ENCODE peak calls at places on chromosomes 4 and X, in four cellular contexts. Z is transverse colon, S is A549, W is tibial nerve. H is an unnamed sample.

GRCh38 chr4:5839751-5840674 is 52.9 kb downstream of the CRMP1 start:
- DNase-seq in W (peak), Z (peak), S (no peak), H (no peak)

GRCh38 chrX:25343060-25343459 is 327.3 kb upstream of the ARX start:
- DNase-seq in S (no peak), W (no peak), Z (no peak), H (no peak)

GRCh38 chr4:10180927-10181744 is 64.5 kb upstream of the WDR1 start:
- DNase-seq in S (no peak), Z (no peak), W (no peak), H (no peak)

GRCh38 chr4:98332017-98332416 is 70.8 kb downstream of the RAP1GDS1 start:
- DNase-seq in W (no peak), S (no peak), Z (no peak), H (no peak)

GRCh38 chr4:183257808-183258207 is 62.3 kb downstream of the CLDN22 start:
- DNase-seq in Z (no peak), W (no peak), S (no peak), H (no peak)

GRCh38 chr4:99436976-99437655 is 2.0 kb upstream of the ADH7 start:
- DNase-seq in Z (no peak), W (no peak), S (no peak), H (no peak)

GRCh38 chr4:127251423-127251822 is 381.3 kb upstream of the INTU start:
- DNase-seq in Z (no peak), W (no peak), S (no peak), H (no peak)

GRCh38 chr4:45033676-45034410 is 307.5 kb upstream of the GNPDA2 start:
- DNase-seq in W (no peak), Z (no peak), S (no peak), H (no peak)

GRCh38 chr4:113919145-113919544 is 60.3 kb downstream of the ARSJ start:
- DNase-seq in Z (no peak), W (no peak), S (no peak), H (no peak)

GRCh38 chrX:38095971-38096529 is 89.7 kb downstream of the SYTL5 start:
- DNase-seq in Z (no peak), W (no peak), S (peak), H (no peak)

GRCh38 chr4:184688447-184688846 is 38.9 kb downstream of the PRIMPOL start:
- DNase-seq in S (peak), W (no peak), Z (no peak), H (no peak)

GRCh38 chr4:38921151-38921550 is 53.5 kb downstream of the FAM114A1 start:
- DNase-seq in Z (no peak), W (no peak), S (no peak), H (no peak)

GRCh38 chr4:53598901-53599300 is 7.6 kb upstream of the LNX1 start:
- DNase-seq in Z (no peak), S (no peak), W (no peak), H (no peak)

GRCh38 chr4:99404595-99405287 is 30.4 kb downstream of the ADH7 start:
- DNase-seq in S (no peak), Z (no peak), W (no peak), H (no peak)

GRCh38 chr4:77074961-77075855 is 581 bp downstream of the CCNI start:
- DNase-seq in Z (peak), W (peak), S (peak), H (peak)

GRCh38 chr4:8278421-8279287 is 9.1 kb downstream of the HTRA3 start:
- DNase-seq in Z (no peak), S (no peak), W (no peak), H (no peak)

GRCh38 chr4:117085185-117085701 is at the start of gene TRAM1L1:
- DNase-seq in S (peak), Z (peak), W (no peak), H (peak)

GRCh38 chr4:96465834-96466233 is 625.9 kb downstream of the PDHA2 start:
- DNase-seq in S (no peak), W (no peak), Z (no peak), H (no peak)

GRCh38 chr4:164748375-164748774 is 5.6 kb upstream of the SMIM31 start:
- DNase-seq in S (peak), Z (no peak), W (no peak), H (no peak)

GRCh38 chr4:183960912-183961569 is 55.9 kb downstream of the STOX2 start:
- DNase-seq in S (no peak), Z (peak), W (no peak), H (no peak)

GRCh38 chrX:57453901-57454300 is 137.9 kb upstream of the ZXDB start:
- DNase-seq in W (no peak), S (peak), Z (no peak), H (no peak)

GRCh38 chr4:14856076-14856926 is 146.0 kb upstream of the CPEB2 start:
- DNase-seq in Z (peak), W (peak), S (peak), H (peak)

GRCh38 chrX:1242901-1243402 is 25.7 kb upstream of the CSF2RA start:
- DNase-seq in W (no peak), S (peak), Z (no peak), H (no peak)

GRCh38 chrX:1244164-1245076 is 24.2 kb upstream of the CSF2RA start:
- DNase-seq in W (no peak), Z (no peak), S (peak), H (no peak)

DNA sequence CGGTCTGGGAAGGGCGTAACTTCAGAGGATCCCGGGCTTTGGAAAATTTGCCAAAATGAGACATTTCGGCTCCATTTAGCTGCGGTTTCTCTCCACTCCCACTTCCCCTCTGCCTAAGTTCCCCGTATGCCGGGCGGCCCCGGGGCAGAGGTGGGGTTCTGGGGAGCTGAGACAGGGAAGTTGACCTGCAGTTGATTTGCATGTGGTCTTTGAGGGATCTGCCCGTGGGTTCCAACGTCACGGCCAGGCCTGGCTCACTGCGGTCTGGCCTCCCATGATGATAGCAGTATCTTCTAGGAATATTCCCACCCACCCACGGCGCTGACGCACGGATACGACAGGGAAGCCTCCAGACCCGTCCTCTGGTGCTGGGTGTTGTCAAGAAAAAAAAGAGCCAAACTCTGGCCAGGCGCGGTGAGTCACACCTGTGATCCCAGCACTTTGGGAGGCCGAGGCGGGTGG is 27.3 kb upstream of the CRLF2 start:
- DNase-seq in S (no peak), W (peak), Z (peak), H (peak)
- TF ChIP-seq EP300 in S (no peak), W (no peak), Z (peak), H (no peak)

GRCh38 chr4:2297606-2298517 is 36.0 kb upstream of the MXD4 start:
- DNase-seq in Z (no peak), W (no peak), S (no peak), H (peak)
- TF ChIP-seq EP300 in Z (no peak), W (no peak), S (no peak), H (no peak)

DNA sequence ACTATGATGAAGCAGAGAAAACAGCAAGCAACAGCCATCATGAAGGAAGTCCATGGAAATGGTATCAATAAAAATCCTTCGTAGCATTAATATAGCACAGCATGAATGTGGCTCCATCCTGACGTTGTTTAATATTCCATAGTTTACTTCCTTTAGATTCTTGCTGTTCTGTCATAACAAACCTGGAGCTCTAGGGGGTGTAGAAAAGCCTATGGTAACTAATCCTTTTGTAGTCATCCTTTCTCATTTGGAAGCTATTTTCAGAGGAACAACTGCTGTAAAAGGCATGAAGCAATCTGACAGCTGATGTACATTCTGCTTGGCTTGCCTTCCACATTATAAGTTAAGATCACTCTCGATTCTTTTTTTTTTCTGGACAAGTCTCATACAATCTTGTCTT is 909 bp downstream of the MYOZ2 start:
- DNase-seq in W (no peak), Z (no peak), S (no peak), H (no peak)
- TF ChIP-seq EP300 in W (no peak), Z (no peak), S (no peak), H (no peak)

GRCh38 chr4:151618858-151619257 is 141.9 kb downstream of the GATB start:
- DNase-seq in Z (no peak), W (no peak), S (no peak), H (no peak)
- TF ChIP-seq EP300 in Z (no peak), W (no peak), S (no peak), H (no peak)

DNA sequence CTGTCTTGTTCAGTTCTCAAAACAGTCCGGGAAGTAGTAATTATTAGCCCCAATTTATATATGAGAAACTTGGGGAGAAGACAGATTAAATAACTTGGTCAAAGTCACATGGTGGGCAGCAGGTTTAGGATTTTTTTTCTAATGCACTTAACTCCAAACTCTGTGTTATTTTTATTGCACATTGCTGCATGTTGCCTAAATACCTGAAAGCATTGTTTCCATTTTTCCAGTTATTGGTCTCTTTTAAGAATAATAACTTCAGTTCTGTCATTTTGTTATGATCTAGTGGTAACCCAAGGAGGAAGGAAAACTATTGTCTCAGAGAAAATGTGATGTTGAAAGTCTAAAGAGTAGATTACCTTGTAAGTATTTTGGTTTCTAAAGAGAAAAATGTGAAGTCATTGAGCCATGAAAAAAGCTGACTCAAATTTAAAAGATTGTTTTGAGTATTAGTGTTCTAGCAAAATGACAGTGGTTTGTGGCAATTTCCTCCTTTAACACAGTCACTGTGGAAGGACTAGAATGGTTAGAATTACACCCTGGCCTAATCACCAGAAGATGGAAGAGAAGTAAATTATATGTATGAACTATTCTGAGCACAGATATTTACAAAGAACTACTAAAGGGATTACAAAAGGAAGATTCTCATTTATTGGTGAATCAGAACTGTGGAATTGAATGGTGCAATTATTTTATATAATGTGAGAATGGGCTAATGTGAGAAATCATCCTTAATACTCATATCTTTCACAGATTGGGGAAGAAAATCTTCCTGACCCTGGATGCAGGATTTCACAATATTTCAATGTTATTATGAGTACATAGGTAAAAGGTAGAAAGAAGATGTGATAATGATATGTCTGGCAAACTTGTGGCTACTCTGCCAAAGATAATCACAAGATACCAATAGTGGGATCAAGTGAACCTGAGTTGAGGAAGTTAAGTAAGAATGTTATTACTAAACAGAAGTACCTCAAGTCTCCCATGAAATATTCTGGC is 21.7 kb upstream of the CXCL8 start:
- DNase-seq in W (no peak), Z (no peak), S (no peak), H (no peak)
- TF ChIP-seq EP300 in W (no peak), Z (no peak), S (no peak), H (no peak)